ENCODE peak calls at places on chromosomes 3 and 15, in ten cellular contexts. J is endothelial cell of umbilical vein, O is fibroblast of lung, M is GM23248, X is H1, U is trophoblast cell, A is MM.1S, W is IMR-90, R is hepatocyte, L is PC-3. E is an unnamed sample.

GRCh38 chr15:60721706-60722105 is 242.8 kb upstream of the ICE2 start:
- DNase-seq in J (peak), O (peak), M (peak), X (no peak), U (no peak), A (no peak), W (peak), R (peak), L (no peak), E (no peak)

GRCh38 chr3:71413572-71413971 is 170.0 kb downstream of the FOXP1 start:
- DNase-seq in J (peak), O (no peak), M (no peak), X (no peak), U (no peak), A (no peak), W (no peak), R (no peak), L (no peak), E (no peak)

GRCh38 chr15:31173790-31174450 is 72.4 kb upstream of the TRPM1 start:
- DNase-seq in J (no peak), O (no peak), M (no peak), X (no peak), U (no peak), A (no peak), W (no peak), R (no peak), L (no peak), E (no peak)

GRCh38 chr15:32709295-32710033 is 8.3 kb upstream of the GREM1 start:
- DNase-seq in J (no peak), O (no peak), M (no peak), X (no peak), U (no peak), A (no peak), W (peak), R (peak), L (no peak), E (no peak)

GRCh38 chr15:28900041-28900891 is 14.5 kb downstream of the APBA2 start:
- DNase-seq in J (no peak), O (no peak), M (no peak), X (no peak), U (no peak), A (no peak), W (no peak), R (no peak), L (no peak), E (no peak)

GRCh38 chr15:81308260-81308659 is 15.7 kb downstream of the STARD5 start:
- DNase-seq in J (no peak), O (no peak), M (peak), X (no peak), U (no peak), A (no peak), W (no peak), R (no peak), L (no peak), E (no peak)

GRCh38 chr3:35908366-35909232 is 269.3 kb downstream of the ARPP21 start:
- DNase-seq in J (peak), O (peak), M (peak), X (peak), U (peak), A (peak), W (peak), R (peak), L (peak), E (peak)

GRCh38 chr15:68553994-68554715 is 24.6 kb upstream of the CORO2B start:
- DNase-seq in J (peak), O (peak), M (peak), X (no peak), U (peak), A (peak), W (peak), R (peak), L (peak), E (peak)

GRCh38 chr15:74866090-74866489 is 7.1 kb downstream of the SCAMP2 start:
- DNase-seq in J (no peak), O (peak), M (peak), X (no peak), U (peak), A (no peak), W (peak), R (peak), L (peak), E (no peak)

GRCh38 chr3:14277557-14277956 is 98.9 kb downstream of the LSM3 start:
- DNase-seq in J (no peak), O (no peak), M (no peak), X (no peak), U (no peak), A (no peak), W (no peak), R (no peak), L (no peak), E (no peak)

GRCh38 chr3:149934524-149934923 is 36.2 kb downstream of the PFN2 start:
- DNase-seq in J (no peak), O (peak), M (peak), X (no peak), U (peak), A (no peak), W (peak), R (peak), L (no peak), E (no peak)

GRCh38 chr3:30544811-30545210 is 61.6 kb upstream of the TGFBR2 start:
- DNase-seq in J (peak), O (peak), M (peak), X (no peak), U (no peak), A (no peak), W (peak), R (no peak), L (peak), E (no peak)

GRCh38 chr15:95916568-95916967 is 413.9 kb upstream of the NR2F2 start:
- DNase-seq in J (no peak), O (no peak), M (no peak), X (no peak), U (no peak), A (no peak), W (no peak), R (no peak), L (no peak), E (no peak)

DNA sequence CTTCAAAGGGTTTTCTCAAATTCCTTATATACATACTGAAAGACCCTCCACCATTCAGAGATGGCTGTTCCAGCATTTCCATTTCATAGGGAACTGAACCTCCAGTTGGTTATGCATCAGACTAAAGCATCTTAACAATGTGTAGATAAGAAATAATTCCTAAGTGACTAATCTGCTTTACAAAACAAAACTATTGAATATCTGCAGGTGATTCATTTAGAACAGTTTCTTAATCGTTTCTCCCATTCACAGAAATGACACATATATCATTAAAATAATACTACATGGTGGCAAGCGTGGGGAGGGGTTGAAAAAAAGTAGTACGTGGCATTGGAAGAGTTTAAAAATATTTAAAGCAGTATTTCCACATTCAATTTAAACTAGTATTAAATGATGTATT is 19.5 kb downstream of the COPS2 start:
- DNase-seq in J (peak), O (peak), M (peak), X (no peak), U (peak), A (no peak), W (peak), R (no peak), L (peak), E (no peak)
- H3K4me2 ChIP-seq in J (peak), O (peak), M (peak), X (no peak), U (no peak), A (peak), W (peak), R (no peak), L (peak), E (no peak)

DNA sequence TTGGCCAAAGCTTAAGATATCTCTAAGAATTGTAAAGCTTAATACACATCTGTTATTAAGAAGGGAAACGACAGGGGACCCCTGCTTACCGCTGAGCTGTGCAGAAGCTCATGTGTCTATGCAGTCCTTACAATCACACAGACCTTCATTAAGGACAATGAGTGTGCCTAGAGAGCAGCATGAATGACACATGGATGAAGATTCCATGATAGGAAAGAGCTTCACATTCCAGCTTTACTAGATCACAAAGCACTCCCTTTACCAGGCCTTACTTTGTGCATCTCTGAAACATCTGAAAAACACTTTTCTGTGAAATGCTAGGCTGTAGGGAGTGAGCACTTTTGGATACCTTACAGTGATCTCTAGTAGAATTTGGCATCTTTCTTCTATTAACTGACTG is 32.0 kb downstream of the RNF168 start:
- DNase-seq in J (no peak), O (peak), M (peak), X (no peak), U (peak), A (no peak), W (peak), R (no peak), L (no peak), E (no peak)
- H3K4me3 ChIP-seq in J (no peak), O (no peak), M (no peak), X (no peak), U (no peak), A (no peak), W (no peak), R (no peak), L (no peak), E (no peak)

GRCh38 chr3:172626241-172626640 is 84.6 kb downstream of the NCEH1 start:
- DNase-seq in J (no peak), O (peak), M (peak), X (no peak), U (peak), A (no peak), W (peak), R (no peak), L (peak), E (no peak)

GRCh38 chr3:172625404-172625803 is 85.5 kb downstream of the NCEH1 start:
- DNase-seq in J (no peak), O (peak), M (peak), X (no peak), U (peak), A (no peak), W (peak), R (no peak), L (peak), E (no peak)

GRCh38 chr3:172624999-172625398 is 85.9 kb downstream of the NCEH1 start:
- DNase-seq in J (no peak), O (no peak), M (no peak), X (no peak), U (peak), A (no peak), W (no peak), R (no peak), L (no peak), E (no peak)

GRCh38 chr3:172629470-172629869 is 81.4 kb downstream of the NCEH1 start:
- DNase-seq in J (no peak), O (peak), M (peak), X (no peak), U (no peak), A (no peak), W (no peak), R (no peak), L (no peak), E (no peak)

DNA sequence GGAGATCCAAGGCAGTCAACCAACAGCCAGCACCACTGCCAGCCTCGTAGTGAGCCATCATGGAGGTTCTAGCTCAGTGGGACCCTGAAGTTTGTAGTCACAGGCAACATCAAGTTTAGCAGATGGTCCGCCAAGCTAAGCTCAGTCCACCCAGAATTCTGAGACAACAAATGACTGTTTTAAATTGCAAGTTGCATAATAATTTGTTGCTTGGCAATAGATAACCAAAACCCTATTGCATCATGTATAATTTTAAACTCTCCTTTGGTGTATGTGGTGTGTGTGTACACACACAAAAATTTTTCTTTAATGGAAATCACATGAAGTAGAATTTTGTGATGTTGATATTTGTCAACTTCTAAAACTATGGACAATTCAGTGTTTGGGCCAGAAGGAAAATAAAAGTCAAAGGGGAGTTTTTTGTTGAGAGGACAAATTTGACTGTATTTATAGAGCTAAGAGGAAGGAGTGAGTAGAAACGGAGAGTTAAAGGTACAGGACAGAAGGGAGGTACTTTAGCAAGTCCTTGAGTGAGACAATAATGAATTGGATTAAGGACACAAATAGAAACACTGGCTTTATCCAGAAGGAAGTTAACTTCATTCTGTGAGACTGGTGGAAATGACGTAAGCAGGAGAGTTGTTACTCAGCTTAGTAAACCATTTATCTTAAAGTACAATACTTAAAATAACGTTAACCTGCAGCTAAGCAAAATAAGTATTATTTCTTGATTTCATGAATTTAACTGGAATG is 83.6 kb downstream of the NCEH1 start:
- DNase-seq in J (peak), O (peak), M (peak), X (no peak), U (peak), A (no peak), W (peak), R (no peak), L (no peak), E (no peak)
- H2AFZ ChIP-seq in J (no peak), O (no peak), M (peak), X (no peak), U (no peak), A (no peak), W (no peak), R (no peak), L (no peak), E (no peak)

GRCh38 chr3:33982269-33982798 is 183.9 kb downstream of the PDCD6IP start:
- DNase-seq in J (no peak), O (no peak), M (peak), X (no peak), U (no peak), A (no peak), W (peak), R (no peak), L (no peak), E (no peak)
- H3K4me2 ChIP-seq in J (no peak), O (no peak), M (no peak), X (no peak), U (no peak), A (no peak), W (no peak), R (no peak), L (no peak), E (no peak)